ENCODE peak calls at places on chromosomes 11 and 22, in six cellular contexts. P is pancreas, K is breast epithelium, T is lower leg skin, Y is endothelial cell of umbilical vein, B is A549. C is an unnamed sample.

GRCh38 chr11:61700221-61700620 is 20.0 kb downstream of the DAGLA start:
- DNase-seq in P (peak), K (peak), T (no peak), Y (no peak), B (peak), C (peak)

GRCh38 chr11:211295-211694 is 3.8 kb downstream of the RIC8A start:
- DNase-seq in P (no peak), K (no peak), T (no peak), Y (no peak), B (no peak), C (no peak)

GRCh38 chr11:77101043-77101537 is 1.6 kb upstream of the OMP start:
- DNase-seq in P (no peak), K (no peak), T (no peak), Y (peak), B (peak), C (no peak)

GRCh38 chr11:59560290-59560701 is 49.0 kb downstream of the OR4D9 start:
- DNase-seq in P (peak), K (peak), T (peak), Y (peak), B (peak), C (no peak)

GRCh38 chr11:6251990-6252473 is 7.6 kb upstream of the CCKBR start:
- DNase-seq in P (peak), K (no peak), T (no peak), Y (peak), B (no peak), C (peak)

GRCh38 chr11:72831521-72832300 is 17.5 kb downstream of the ATG16L2 start:
- DNase-seq in P (peak), K (peak), T (peak), Y (peak), B (peak), C (peak)

GRCh38 chr22:48955351-48956311 is 872.0 kb downstream of the BRD1 start:
- DNase-seq in P (no peak), K (peak), T (peak), Y (no peak), B (no peak), C (no peak)

GRCh38 chr11:117839936-117840813 is 15.6 kb upstream of the FXYD2 start:
- DNase-seq in P (no peak), K (peak), T (peak), Y (no peak), B (no peak), C (no peak)

GRCh38 chr11:47946682-47947575 is 33.4 kb upstream of the PTPRJ start:
- DNase-seq in P (peak), K (peak), T (peak), Y (peak), B (peak), C (peak)

GRCh38 chr11:2886191-2886894 is 768 bp upstream of the CDKN1C start:
- DNase-seq in P (peak), K (no peak), T (no peak), Y (peak), B (no peak), C (no peak)

GRCh38 chr11:87215236-87215635 is 177.5 kb downstream of the TMEM135 start:
- DNase-seq in P (no peak), K (no peak), T (no peak), Y (no peak), B (no peak), C (no peak)

GRCh38 chr11:7527029-7527428 is 13.2 kb downstream of the PPFIBP2 start:
- DNase-seq in P (no peak), K (no peak), T (no peak), Y (no peak), B (no peak), C (no peak)

GRCh38 chr22:35467788-35468187 is 67.8 kb downstream of the MCM5 start:
- DNase-seq in P (peak), K (peak), T (peak), Y (peak), B (peak), C (peak)

GRCh38 chr22:36872084-36872483 is 11.3 kb downstream of the NCF4 start:
- DNase-seq in P (no peak), K (no peak), T (no peak), Y (no peak), B (no peak), C (no peak)

GRCh38 chr11:134565343-134565891 is 153.4 kb upstream of the B3GAT1 start:
- DNase-seq in P (no peak), K (no peak), T (no peak), Y (peak), B (no peak), C (no peak)

GRCh38 chr11:48107188-48107704 is 109.4 kb upstream of the OR4B1 start:
- DNase-seq in P (no peak), K (no peak), T (peak), Y (no peak), B (no peak), C (no peak)

DNA sequence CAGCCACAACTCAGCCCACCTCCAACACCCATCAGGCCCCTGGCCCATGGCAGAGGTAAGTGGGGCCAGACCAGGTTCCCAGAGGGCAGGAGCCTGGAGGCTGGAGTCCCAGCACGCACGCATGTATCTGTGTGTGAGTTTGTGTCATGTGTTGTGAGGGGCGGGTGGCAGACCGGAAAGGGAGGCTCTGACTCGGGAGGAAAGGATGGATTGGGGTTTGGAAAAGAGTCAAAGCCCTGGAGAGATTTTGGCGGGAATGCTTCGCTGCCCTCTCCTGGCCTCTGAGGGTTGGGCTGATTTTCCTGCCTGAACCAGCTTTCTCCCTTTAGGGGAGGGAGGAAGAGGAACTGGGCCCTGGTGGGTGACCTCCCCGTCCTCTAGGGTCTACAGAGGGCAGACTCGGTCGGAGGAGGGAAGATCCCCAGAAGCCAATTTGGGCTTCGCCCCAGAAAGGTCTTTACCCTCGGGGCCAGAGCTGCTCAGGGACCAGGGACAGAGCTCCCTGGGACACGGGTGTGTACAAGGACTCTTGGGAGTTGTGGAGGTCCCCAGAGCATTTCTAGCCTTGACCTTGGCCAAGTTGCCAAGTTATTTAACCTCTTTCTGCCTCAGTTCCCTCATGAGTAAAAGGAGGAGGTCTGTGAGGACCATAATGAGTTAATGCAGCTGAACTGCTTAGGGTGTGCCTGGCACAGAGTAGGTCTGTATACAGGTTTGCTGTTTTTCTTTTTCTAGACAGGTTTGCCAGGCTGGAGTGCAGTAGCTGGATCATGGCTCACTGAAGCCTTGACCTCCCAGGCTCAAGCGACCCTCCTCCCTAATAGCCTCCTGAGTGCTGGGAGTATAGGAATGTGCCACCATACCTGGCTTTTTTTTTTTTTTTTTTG is 6.9 kb downstream of the C11orf68 start:
- DNase-seq in P (no peak), K (peak), T (peak), Y (peak), B (peak), C (peak)
- TF ChIP-seq CTCF in P (no peak), K (peak), T (no peak), Y (no peak), B (peak), C (peak)

GRCh38 chr22:38699143-38699542 is 1.6 kb downstream of the JOSD1 start:
- DNase-seq in P (no peak), K (no peak), T (no peak), Y (peak), B (no peak), C (no peak)

GRCh38 chr22:38698407-38699094 is 2.2 kb downstream of the JOSD1 start:
- DNase-seq in P (no peak), K (no peak), T (no peak), Y (no peak), B (no peak), C (no peak)

GRCh38 chr22:38694945-38695344 is 5.8 kb downstream of the JOSD1 start:
- DNase-seq in P (no peak), K (no peak), T (no peak), Y (peak), B (peak), C (no peak)

GRCh38 chr22:38697055-38697980 is 3.4 kb downstream of the JOSD1 start:
- DNase-seq in P (no peak), K (no peak), T (no peak), Y (peak), B (no peak), C (no peak)

GRCh38 chr22:38696606-38697005 is 4.1 kb downstream of the JOSD1 start:
- DNase-seq in P (no peak), K (no peak), T (no peak), Y (peak), B (peak), C (no peak)
- H3K4me3 ChIP-seq in P (no peak), K (no peak), T (no peak), Y (peak), B (no peak), C (no peak)

DNA sequence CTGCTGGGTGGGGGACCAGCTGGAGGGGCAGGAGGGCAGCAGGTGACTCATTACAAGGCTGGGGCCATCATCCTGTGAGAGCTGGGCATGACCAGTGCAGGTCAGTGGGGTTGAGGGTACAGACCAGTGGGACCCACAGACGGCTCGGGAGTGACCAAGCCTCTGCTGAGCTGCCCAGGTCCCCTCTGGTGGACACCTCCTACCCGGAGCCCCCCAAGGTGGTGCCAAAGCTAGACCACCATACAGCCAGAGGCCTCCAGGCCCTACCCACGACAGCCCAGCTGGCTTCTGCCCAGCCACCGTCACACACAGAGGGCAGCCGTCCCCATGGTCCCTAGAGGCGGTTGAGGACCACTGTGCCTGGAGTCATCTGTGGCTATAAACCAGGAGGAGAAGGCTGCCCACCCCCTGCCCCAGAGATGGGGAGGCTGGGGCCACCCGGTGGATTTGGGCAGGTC is 695 bp downstream of the MYEOV start:
- DNase-seq in P (no peak), K (no peak), T (no peak), Y (no peak), B (peak), C (no peak)
- TF ChIP-seq CTCF in P (no peak), K (no peak), T (no peak), Y (no peak), B (no peak), C (no peak)

GRCh38 chr11:64341851-64342791 is 2.1 kb downstream of the CCDC88B start:
- DNase-seq in P (peak), K (peak), T (peak), Y (peak), B (peak), C (peak)
- H3K4me3 ChIP-seq in P (peak), K (peak), T (no peak), Y (no peak), B (peak), C (peak)

GRCh38 chr11:13705710-13706109 is 37.2 kb downstream of the FAR1 start:
- DNase-seq in P (no peak), K (no peak), T (no peak), Y (no peak), B (no peak), C (no peak)
- TF ChIP-seq CTCF in P (no peak), K (no peak), T (no peak), Y (no peak), B (no peak), C (no peak)

DNA sequence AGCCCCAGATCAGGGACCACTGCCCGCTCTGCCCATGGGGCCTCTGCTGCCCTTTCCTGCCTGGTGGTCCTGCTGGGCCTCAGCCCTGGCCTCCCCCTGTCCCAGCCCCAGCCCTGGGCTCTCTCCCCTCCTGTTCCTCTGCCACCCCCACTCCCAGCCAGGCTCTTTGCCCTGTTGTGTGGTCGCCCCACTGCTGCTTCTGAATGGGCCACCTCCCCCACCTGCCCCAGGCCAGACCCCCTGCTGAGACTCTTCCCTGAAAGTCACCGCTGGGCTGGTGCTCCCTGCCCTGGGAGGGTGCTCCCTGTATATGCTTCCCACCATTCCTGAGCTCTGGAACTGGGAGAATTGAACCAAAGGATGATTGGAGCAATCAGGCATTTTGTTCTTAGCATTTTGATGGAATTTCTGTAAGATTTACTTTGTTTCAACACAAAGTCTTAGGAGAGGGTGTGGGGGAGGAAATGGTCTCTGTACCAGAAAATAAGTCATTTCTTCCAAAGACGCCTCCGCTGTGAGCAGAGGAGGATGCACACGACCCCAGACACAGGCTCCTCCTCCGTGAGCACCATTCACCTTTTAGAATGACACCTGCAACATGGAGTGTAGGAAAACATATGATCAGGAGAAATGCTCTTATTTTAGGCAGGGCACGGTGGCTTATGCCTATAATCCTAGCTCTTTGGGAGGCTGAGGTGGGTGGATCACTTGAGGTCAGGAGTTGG is 5.2 kb downstream of the APOBEC3B start:
- DNase-seq in P (no peak), K (no peak), T (no peak), Y (no peak), B (no peak), C (no peak)
- H3K4me3 ChIP-seq in P (no peak), K (no peak), T (no peak), Y (no peak), B (no peak), C (no peak)

C was measured in LNCaP clone FGC.